ENCODE peak calls at places on chromosomes 2 and 18, in nine cellular contexts. One of them, this sample, is unnamed.

GRCh38 chr18:27363918-27364317 is 178.8 kb upstream of the CHST9 start:
- DNase-seq in ovary: no peak
- DNase-seq in IMR-90: no peak
- DNase-seq in upper lobe of left lung: no peak
- DNase-seq in A549: no peak
- DNase-seq in K562: no peak
- DNase-seq in adrenal gland: no peak
- DNase-seq in transverse colon: no peak
- DNase-seq in GM12892: no peak
- DNase-seq in this sample: no peak

GRCh38 chr2:228801451-228801850 is 469.6 kb downstream of the PID1 start:
- DNase-seq in adrenal gland: no peak
- DNase-seq in IMR-90: peak; percentile 7
- DNase-seq in A549: no peak
- DNase-seq in K562: no peak
- DNase-seq in GM12892: no peak
- DNase-seq in upper lobe of left lung: no peak
- DNase-seq in ovary: no peak
- DNase-seq in transverse colon: no peak
- DNase-seq in this sample: no peak

GRCh38 chr2:158202151-158202778 is 100.6 kb downstream of the UPP2 start:
- DNase-seq in IMR-90: no peak
- DNase-seq in GM12892: no peak
- DNase-seq in A549: no peak
- DNase-seq in upper lobe of left lung: no peak
- DNase-seq in adrenal gland: no peak
- DNase-seq in transverse colon: no peak
- DNase-seq in ovary: no peak
- DNase-seq in K562: no peak
- DNase-seq in this sample: no peak

GRCh38 chr2:127575185-127575765 is 39.8 kb downstream of the MYO7B start:
- DNase-seq in adrenal gland: no peak
- DNase-seq in ovary: no peak
- DNase-seq in A549: no peak
- DNase-seq in IMR-90: no peak
- DNase-seq in transverse colon: no peak
- DNase-seq in GM12892: no peak
- DNase-seq in K562: no peak
- DNase-seq in upper lobe of left lung: no peak
- DNase-seq in this sample: no peak

GRCh38 chr2:121052507-121052906 is 232.5 kb downstream of the TFCP2L1 start:
- DNase-seq in GM12892: no peak
- DNase-seq in upper lobe of left lung: no peak
- DNase-seq in A549: no peak
- DNase-seq in transverse colon: no peak
- DNase-seq in adrenal gland: no peak
- DNase-seq in ovary: no peak
- DNase-seq in K562: no peak
- DNase-seq in IMR-90: no peak
- DNase-seq in this sample: no peak

GRCh38 chr2:222037211-222037610 is 261.6 kb downstream of the PAX3 start:
- DNase-seq in adrenal gland: no peak
- DNase-seq in GM12892: no peak
- DNase-seq in IMR-90: no peak
- DNase-seq in upper lobe of left lung: no peak
- DNase-seq in transverse colon: no peak
- DNase-seq in K562: no peak
- DNase-seq in A549: no peak
- DNase-seq in ovary: no peak
- DNase-seq in this sample: no peak

GRCh38 chr2:37307500-37307899 is 17.1 kb downstream of the PRKD3 start:
- DNase-seq in transverse colon: no peak
- DNase-seq in GM12892: no peak
- DNase-seq in A549: no peak
- DNase-seq in ovary: no peak
- DNase-seq in adrenal gland: no peak
- DNase-seq in K562: no peak
- DNase-seq in IMR-90: no peak
- DNase-seq in upper lobe of left lung: no peak
- DNase-seq in this sample: no peak

GRCh38 chr2:88603146-88603545 is 24.1 kb downstream of the EIF2AK3 start:
- DNase-seq in adrenal gland: no peak
- DNase-seq in ovary: no peak
- DNase-seq in K562: no peak
- DNase-seq in upper lobe of left lung: no peak
- DNase-seq in A549: no peak
- DNase-seq in transverse colon: no peak
- DNase-seq in GM12892: no peak
- DNase-seq in IMR-90: peak; percentile 57
- DNase-seq in this sample: no peak

GRCh38 chr18:48931680-48932461 is 18.9 kb downstream of the SMAD7 start:
- DNase-seq in ovary: no peak
- DNase-seq in GM12892: peak; percentile 58
- DNase-seq in adrenal gland: no peak
- DNase-seq in upper lobe of left lung: no peak
- DNase-seq in A549: no peak
- DNase-seq in transverse colon: peak; percentile 50
- DNase-seq in K562: no peak
- DNase-seq in IMR-90: no peak
- DNase-seq in this sample: no peak

GRCh38 chr2:237717366-237718276 is 81.0 kb upstream of the RBM44 start:
- DNase-seq in adrenal gland: no peak
- DNase-seq in ovary: no peak
- DNase-seq in A549: no peak
- DNase-seq in upper lobe of left lung: no peak
- DNase-seq in K562: no peak
- DNase-seq in transverse colon: no peak
- DNase-seq in IMR-90: no peak
- DNase-seq in GM12892: no peak
- DNase-seq in this sample: no peak

GRCh38 chr2:26344581-26345283 is 1.2 kb upstream of the SELENOI start:
- DNase-seq in A549: no peak
- DNase-seq in upper lobe of left lung: no peak
- DNase-seq in adrenal gland: peak; percentile 52
- DNase-seq in ovary: no peak
- DNase-seq in GM12892: no peak
- DNase-seq in IMR-90: peak; percentile 49
- DNase-seq in K562: no peak
- DNase-seq in transverse colon: peak; percentile 51
- DNase-seq in this sample: peak; percentile 81

GRCh38 chr2:190277234-190278112 is 42.2 kb downstream of the HIBCH start:
- DNase-seq in IMR-90: peak; percentile 51
- DNase-seq in adrenal gland: no peak
- DNase-seq in upper lobe of left lung: no peak
- DNase-seq in GM12892: no peak
- DNase-seq in ovary: no peak
- DNase-seq in transverse colon: peak; percentile 10
- DNase-seq in K562: peak; percentile 26
- DNase-seq in A549: no peak
- DNase-seq in this sample: peak; percentile 64

GRCh38 chr18:66317243-66318090 is 286.4 kb downstream of the CDH19 start:
- DNase-seq in adrenal gland: no peak
- DNase-seq in GM12892: no peak
- DNase-seq in ovary: no peak
- DNase-seq in IMR-90: no peak
- DNase-seq in K562: no peak
- DNase-seq in upper lobe of left lung: no peak
- DNase-seq in A549: no peak
- DNase-seq in transverse colon: no peak
- DNase-seq in this sample: no peak

GRCh38 chr18:3012306-3012919 is 531 bp downstream of the LPIN2 start:
- DNase-seq in A549: no peak
- DNase-seq in GM12892: peak; percentile 35
- DNase-seq in upper lobe of left lung: no peak
- DNase-seq in IMR-90: peak; percentile 20
- DNase-seq in transverse colon: peak; percentile 41
- DNase-seq in adrenal gland: peak; percentile 42
- DNase-seq in K562: peak; percentile 83
- DNase-seq in ovary: peak; percentile 76
- DNase-seq in this sample: peak; percentile 89

GRCh38 chr2:222809582-222809981 is 51.3 kb upstream of the ACSL3 start:
- DNase-seq in ovary: no peak
- DNase-seq in adrenal gland: no peak
- DNase-seq in upper lobe of left lung: no peak
- DNase-seq in K562: no peak
- DNase-seq in transverse colon: no peak
- DNase-seq in IMR-90: no peak
- DNase-seq in A549: no peak
- DNase-seq in GM12892: no peak
- DNase-seq in this sample: no peak

GRCh38 chr2:165469417-165469816 is at the start of gene CSRNP3:
- DNase-seq in adrenal gland: peak; percentile 83
- DNase-seq in transverse colon: peak; percentile 59
- DNase-seq in A549: peak; percentile 4
- DNase-seq in IMR-90: peak; percentile 70
- DNase-seq in ovary: peak; percentile 60
- DNase-seq in K562: no peak
- DNase-seq in GM12892: no peak
- DNase-seq in upper lobe of left lung: no peak
- DNase-seq in this sample: no peak

GRCh38 chr2:176001903-176002683 is at the start of gene LNPK:
- DNase-seq in IMR-90: peak; percentile 82
- DNase-seq in upper lobe of left lung: peak; percentile 99
- DNase-seq in GM12892: peak; percentile 82
- DNase-seq in adrenal gland: peak; percentile 93
- DNase-seq in ovary: peak; percentile 94
- DNase-seq in A549: peak; percentile 87
- DNase-seq in transverse colon: peak; percentile 96
- DNase-seq in K562: peak; percentile 96
- DNase-seq in this sample: peak; percentile 96
- TF ChIP-seq POLR2A in IMR-90: peak; percentile 60
- TF ChIP-seq POLR2A in upper lobe of left lung: peak; percentile 86
- TF ChIP-seq POLR2A in GM12892: peak; percentile 95
- TF ChIP-seq POLR2A in adrenal gland: peak; percentile 71
- TF ChIP-seq POLR2A in ovary: peak; percentile 20
- TF ChIP-seq POLR2A in A549: peak; percentile 67
- TF ChIP-seq POLR2A in transverse colon: peak; percentile 91
- TF ChIP-seq POLR2A in K562: peak; percentile 94
- TF ChIP-seq POLR2A in this sample: peak; percentile 94

GRCh38 chr2:169583494-169583893 is 657 bp upstream of the PPIG start:
- DNase-seq in upper lobe of left lung: no peak
- DNase-seq in IMR-90: no peak
- DNase-seq in transverse colon: no peak
- DNase-seq in adrenal gland: no peak
- DNase-seq in GM12892: no peak
- DNase-seq in K562: no peak
- DNase-seq in A549: no peak
- DNase-seq in ovary: no peak
- DNase-seq in this sample: no peak

GRCh38 chr2:169585673-169586072 is 1.5 kb downstream of the PPIG start:
- DNase-seq in adrenal gland: no peak
- DNase-seq in K562: no peak
- DNase-seq in upper lobe of left lung: no peak
- DNase-seq in ovary: no peak
- DNase-seq in IMR-90: no peak
- DNase-seq in transverse colon: no peak
- DNase-seq in A549: no peak
- DNase-seq in GM12892: no peak
- DNase-seq in this sample: peak; percentile 37

GRCh38 chr2:169579044-169579443 is 5.1 kb upstream of the PPIG start:
- DNase-seq in GM12892: no peak
- DNase-seq in ovary: no peak
- DNase-seq in transverse colon: no peak
- DNase-seq in A549: no peak
- DNase-seq in upper lobe of left lung: no peak
- DNase-seq in IMR-90: no peak
- DNase-seq in adrenal gland: no peak
- DNase-seq in K562: no peak
- DNase-seq in this sample: no peak

GRCh38 chr2:169584005-169584877 is at the start of gene PPIG:
- DNase-seq in IMR-90: peak; percentile 91
- DNase-seq in GM12892: peak; percentile 75
- DNase-seq in transverse colon: peak; percentile 93
- DNase-seq in adrenal gland: peak; percentile 93
- DNase-seq in A549: peak; percentile 83
- DNase-seq in ovary: peak; percentile 92
- DNase-seq in upper lobe of left lung: peak; percentile 93
- DNase-seq in K562: peak; percentile 93
- DNase-seq in this sample: peak; percentile 96
- TF ChIP-seq POLR2A in IMR-90: peak; percentile 86
- TF ChIP-seq POLR2A in GM12892: peak; percentile 88
- TF ChIP-seq POLR2A in transverse colon: peak; percentile 70
- TF ChIP-seq POLR2A in adrenal gland: peak; percentile 54
- TF ChIP-seq POLR2A in A549: peak; percentile 28
- TF ChIP-seq POLR2A in ovary: peak; percentile 82
- TF ChIP-seq POLR2A in upper lobe of left lung: peak; percentile 74
- TF ChIP-seq POLR2A in K562: peak; percentile 93
- TF ChIP-seq POLR2A in this sample: peak; percentile 90

GRCh38 chr2:170928824-170929685 is at the start of gene GORASP2:
- DNase-seq in upper lobe of left lung: peak; percentile 99
- DNase-seq in K562: peak; percentile 98
- DNase-seq in ovary: peak; percentile 98
- DNase-seq in IMR-90: peak; percentile 100
- DNase-seq in GM12892: peak; percentile 89
- DNase-seq in adrenal gland: peak; percentile 100
- DNase-seq in transverse colon: peak; percentile 98
- DNase-seq in A549: peak; percentile 98
- DNase-seq in this sample: peak; percentile 99
- TF ChIP-seq POLR2A in upper lobe of left lung: peak; percentile 96
- TF ChIP-seq POLR2A in K562: peak; percentile 96
- TF ChIP-seq POLR2A in ovary: peak; percentile 65
- TF ChIP-seq POLR2A in IMR-90: peak; percentile 98
- TF ChIP-seq POLR2A in GM12892: peak; percentile 95
- TF ChIP-seq POLR2A in adrenal gland: peak; percentile 91
- TF ChIP-seq POLR2A in transverse colon: peak; percentile 90
- TF ChIP-seq POLR2A in A549: peak; percentile 77
- TF ChIP-seq POLR2A in this sample: peak; percentile 86

GRCh38 chr2:19358242-19359020 is at the start of gene OSR1:
- DNase-seq in upper lobe of left lung: peak; percentile 90
- DNase-seq in IMR-90: peak; percentile 86
- DNase-seq in A549: peak; percentile 80
- DNase-seq in GM12892: no peak
- DNase-seq in transverse colon: peak; percentile 52
- DNase-seq in K562: no peak
- DNase-seq in ovary: peak; percentile 83
- DNase-seq in adrenal gland: peak; percentile 56
- DNase-seq in this sample: no peak
- TF ChIP-seq POLR2A in upper lobe of left lung: peak; percentile 31
- TF ChIP-seq POLR2A in IMR-90: peak; percentile 93
- TF ChIP-seq POLR2A in A549: peak; percentile 61
- TF ChIP-seq POLR2A in GM12892: no peak
- TF ChIP-seq POLR2A in transverse colon: peak; percentile 32
- TF ChIP-seq POLR2A in K562: no peak
- TF ChIP-seq POLR2A in ovary: peak; percentile 29
- TF ChIP-seq POLR2A in adrenal gland: no peak
- TF ChIP-seq POLR2A in this sample: no peak

This sample was measured in erythroblast.